ENCODE peak calls at places on chromosomes 11 and 22, in ten cellular contexts. J is AG09309, E is left ventricle myocardium inferior, O is GM13977, V is type B pancreatic cell, W is Peyer's patch, Z is mucosa of descending colon, C is WTC11, B is IMR-90, H is lower lobe of right lung. A is an unnamed sample.

GRCh38 chr11:69333906-69334305 is 40.0 kb downstream of the MYEOV start:
- DNase-seq in J (no peak), E (no peak), O (no peak), V (peak), W (no peak), Z (no peak), C (no peak), B (peak), H (no peak), A (no peak)

GRCh38 chr22:44505796-44506354 is 7.8 kb upstream of the RTL6 start:
- DNase-seq in J (no peak), E (no peak), O (no peak), V (no peak), W (no peak), Z (peak), C (no peak), B (no peak), H (no peak), A (no peak)

GRCh38 chr22:33766056-33766455 is 154.2 kb downstream of the LARGE1 start:
- DNase-seq in J (no peak), E (no peak), O (no peak), V (no peak), W (no peak), Z (no peak), C (no peak), B (no peak), H (no peak), A (no peak)

GRCh38 chr11:67351275-67352005 is 1.9 kb downstream of the POLD4 start:
- DNase-seq in J (no peak), E (peak), O (peak), V (no peak), W (peak), Z (peak), C (peak), B (peak), H (peak), A (no peak)

GRCh38 chr11:32210601-32211000 is 119.7 kb downstream of the RCN1 start:
- DNase-seq in J (peak), E (no peak), O (no peak), V (no peak), W (no peak), Z (no peak), C (no peak), B (peak), H (no peak), A (no peak)

GRCh38 chr11:58058276-58059010 is 27.7 kb downstream of the OR6Q1 start:
- DNase-seq in J (no peak), E (no peak), O (no peak), V (no peak), W (peak), Z (peak), C (no peak), B (no peak), H (peak), A (no peak)

GRCh38 chr11:118283756-118284350 is 19.8 kb upstream of the MPZL2 start:
- DNase-seq in J (no peak), E (no peak), O (no peak), V (no peak), W (no peak), Z (no peak), C (no peak), B (no peak), H (no peak), A (no peak)

GRCh38 chr11:47992959-47993820 is 12.8 kb downstream of the PTPRJ start:
- DNase-seq in J (no peak), E (no peak), O (no peak), V (no peak), W (no peak), Z (no peak), C (no peak), B (peak), H (no peak), A (peak)

GRCh38 chr22:35431483-35432205 is 31.7 kb downstream of the MCM5 start:
- DNase-seq in J (no peak), E (no peak), O (no peak), V (no peak), W (no peak), Z (no peak), C (no peak), B (no peak), H (no peak), A (no peak)

GRCh38 chr11:44879432-44879831 is 71.3 kb downstream of the TP53I11 start:
- DNase-seq in J (no peak), E (no peak), O (no peak), V (no peak), W (no peak), Z (no peak), C (no peak), B (no peak), H (no peak), A (no peak)

GRCh38 chr11:8758619-8759169 is 76.1 kb downstream of the RPL27A start:
- DNase-seq in J (no peak), E (no peak), O (no peak), V (no peak), W (no peak), Z (no peak), C (no peak), B (no peak), H (no peak), A (no peak)

GRCh38 chr11:74849525-74850391 is 99.1 kb downstream of the XRRA1 start:
- DNase-seq in J (no peak), E (no peak), O (no peak), V (no peak), W (no peak), Z (no peak), C (peak), B (peak), H (no peak), A (peak)

GRCh38 chr22:50665738-50666137 is 6.9 kb upstream of the SHANK3 start:
- DNase-seq in J (no peak), E (no peak), O (no peak), V (peak), W (peak), Z (no peak), C (no peak), B (no peak), H (no peak), A (no peak)

GRCh38 chr11:848380-848931 is 5.8 kb downstream of the TSPAN4 start:
- DNase-seq in J (no peak), E (no peak), O (peak), V (no peak), W (peak), Z (peak), C (peak), B (no peak), H (no peak), A (no peak)

GRCh38 chr11:69109101-69109500 is 46.6 kb upstream of the SMIM38 start:
- DNase-seq in J (no peak), E (no peak), O (no peak), V (no peak), W (no peak), Z (no peak), C (no peak), B (no peak), H (peak), A (no peak)

GRCh38 chr11:45501980-45502545 is 163.4 kb downstream of the CHST1 start:
- DNase-seq in J (no peak), E (no peak), O (no peak), V (no peak), W (no peak), Z (no peak), C (no peak), B (no peak), H (no peak), A (no peak)

GRCh38 chr22:36628561-36629060 is 74.9 kb downstream of the CACNG2 start:
- DNase-seq in J (no peak), E (no peak), O (no peak), V (no peak), W (no peak), Z (no peak), C (no peak), B (no peak), H (no peak), A (no peak)

GRCh38 chr11:75334976-75335375 is 16.5 kb downstream of the ARRB1 start:
- DNase-seq in J (no peak), E (no peak), O (no peak), V (no peak), W (no peak), Z (no peak), C (peak), B (no peak), H (no peak), A (no peak)

GRCh38 chr11:56783448-56784041 is 35.0 kb upstream of the OR9G4 start:
- DNase-seq in J (peak), E (no peak), O (peak), V (no peak), W (no peak), Z (peak), C (no peak), B (peak), H (no peak), A (peak)

GRCh38 chr11:75603791-75604736 is 42.0 kb downstream of the SERPINH1 start:
- DNase-seq in J (peak), E (no peak), O (no peak), V (no peak), W (no peak), Z (no peak), C (no peak), B (peak), H (no peak), A (peak)

GRCh38 chr11:103202048-103202651 is 92.9 kb downstream of the DYNC2H1 start:
- DNase-seq in J (no peak), E (no peak), O (peak), V (no peak), W (no peak), Z (no peak), C (no peak), B (peak), H (no peak), A (no peak)

GRCh38 chr11:130765369-130765768 is 150.9 kb downstream of the SNX19 start:
- DNase-seq in J (no peak), E (no peak), O (no peak), V (peak), W (no peak), Z (no peak), C (no peak), B (no peak), H (no peak), A (no peak)

GRCh38 chr11:130762342-130763037 is 153.8 kb downstream of the SNX19 start:
- DNase-seq in J (no peak), E (no peak), O (no peak), V (peak), W (no peak), Z (no peak), C (no peak), B (no peak), H (peak), A (no peak)

GRCh38 chr11:130763087-130763980 is 152.9 kb downstream of the SNX19 start:
- DNase-seq in J (no peak), E (no peak), O (no peak), V (peak), W (no peak), Z (no peak), C (no peak), B (peak), H (no peak), A (no peak)

GRCh38 chr11:130761560-130762220 is 154.6 kb downstream of the SNX19 start:
- DNase-seq in J (no peak), E (no peak), O (no peak), V (peak), W (no peak), Z (no peak), C (no peak), B (no peak), H (no peak), A (no peak)

DNA sequence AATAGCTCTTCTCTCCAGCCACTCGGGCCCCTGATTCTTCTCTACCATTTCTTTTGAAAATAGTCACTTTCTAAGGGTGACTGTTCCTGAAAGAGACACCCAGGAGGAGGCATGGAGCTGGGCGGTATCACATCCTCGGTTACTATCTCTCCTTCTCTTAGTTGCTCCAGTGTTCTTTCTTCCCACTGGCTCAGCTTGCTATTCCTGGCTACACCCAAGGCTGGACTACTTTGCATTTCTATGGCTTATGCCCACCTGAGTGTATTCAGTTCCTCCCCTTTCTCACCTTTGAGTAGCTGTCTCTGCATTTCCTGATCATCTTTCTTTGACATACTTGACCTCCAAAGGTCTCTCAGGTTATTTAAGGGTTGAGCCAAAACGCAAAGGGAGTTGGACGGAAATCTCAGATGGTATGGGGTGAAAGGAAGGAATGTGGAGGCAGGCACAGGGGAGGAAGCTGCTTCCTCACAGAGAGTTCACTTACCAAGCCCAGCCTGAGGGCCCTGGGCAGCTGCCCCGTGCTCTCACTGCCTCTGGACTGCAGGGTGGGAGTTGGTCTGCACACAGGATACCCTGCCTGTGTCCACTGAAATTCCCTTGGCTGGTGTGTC is 155.7 kb downstream of the SNX19 start:
- DNase-seq in J (no peak), E (no peak), O (no peak), V (peak), W (no peak), Z (no peak), C (no peak), B (no peak), H (no peak), A (no peak)
- TF ChIP-seq CTCF in J (no peak), E (no peak), O (no peak), V (no peak), W (no peak), Z (no peak), C (no peak), B (no peak), H (no peak), A (no peak)

GRCh38 chr22:22194931-22195264 is 49.7 kb upstream of the VPREB1 start:
- DNase-seq in J (no peak), E (no peak), O (no peak), V (no peak), W (no peak), Z (no peak), C (no peak), B (no peak), H (no peak), A (no peak)

GRCh38 chr22:22196018-22196533 is 48.5 kb upstream of the VPREB1 start:
- DNase-seq in J (no peak), E (no peak), O (peak), V (no peak), W (no peak), Z (no peak), C (no peak), B (no peak), H (no peak), A (no peak)

GRCh38 chr22:22193923-22194322 is 50.7 kb upstream of the VPREB1 start:
- DNase-seq in J (no peak), E (no peak), O (no peak), V (no peak), W (no peak), Z (no peak), C (no peak), B (no peak), H (no peak), A (no peak)

GRCh38 chr22:22196833-22197477 is 47.6 kb upstream of the VPREB1 start:
- DNase-seq in J (no peak), E (no peak), O (no peak), V (no peak), W (no peak), Z (no peak), C (no peak), B (no peak), H (no peak), A (no peak)

GRCh38 chr22:22195265-22196017 is 49.1 kb upstream of the VPREB1 start:
- DNase-seq in J (no peak), E (no peak), O (peak), V (no peak), W (peak), Z (peak), C (peak), B (peak), H (peak), A (peak)
- TF ChIP-seq CTCF in J (peak), E (peak), O (peak), V (peak), W (peak), Z (peak), C (peak), B (peak), H (peak), A (peak)

GRCh38 chr22:30180616-30181015 is 65.9 kb downstream of the LIF start:
- DNase-seq in J (no peak), E (no peak), O (no peak), V (no peak), W (no peak), Z (no peak), C (no peak), B (no peak), H (no peak), A (no peak)

GRCh38 chr22:30181459-30182353 is 64.9 kb downstream of the LIF start:
- DNase-seq in J (no peak), E (no peak), O (no peak), V (no peak), W (no peak), Z (no peak), C (no peak), B (no peak), H (no peak), A (no peak)

GRCh38 chr22:30176431-30176830 is 70.1 kb downstream of the LIF start:
- DNase-seq in J (no peak), E (no peak), O (no peak), V (no peak), W (no peak), Z (no peak), C (no peak), B (no peak), H (no peak), A (no peak)

GRCh38 chr22:30175743-30176288 is 70.7 kb downstream of the LIF start:
- DNase-seq in J (no peak), E (no peak), O (no peak), V (no peak), W (no peak), Z (no peak), C (no peak), B (no peak), H (no peak), A (no peak)

DNA sequence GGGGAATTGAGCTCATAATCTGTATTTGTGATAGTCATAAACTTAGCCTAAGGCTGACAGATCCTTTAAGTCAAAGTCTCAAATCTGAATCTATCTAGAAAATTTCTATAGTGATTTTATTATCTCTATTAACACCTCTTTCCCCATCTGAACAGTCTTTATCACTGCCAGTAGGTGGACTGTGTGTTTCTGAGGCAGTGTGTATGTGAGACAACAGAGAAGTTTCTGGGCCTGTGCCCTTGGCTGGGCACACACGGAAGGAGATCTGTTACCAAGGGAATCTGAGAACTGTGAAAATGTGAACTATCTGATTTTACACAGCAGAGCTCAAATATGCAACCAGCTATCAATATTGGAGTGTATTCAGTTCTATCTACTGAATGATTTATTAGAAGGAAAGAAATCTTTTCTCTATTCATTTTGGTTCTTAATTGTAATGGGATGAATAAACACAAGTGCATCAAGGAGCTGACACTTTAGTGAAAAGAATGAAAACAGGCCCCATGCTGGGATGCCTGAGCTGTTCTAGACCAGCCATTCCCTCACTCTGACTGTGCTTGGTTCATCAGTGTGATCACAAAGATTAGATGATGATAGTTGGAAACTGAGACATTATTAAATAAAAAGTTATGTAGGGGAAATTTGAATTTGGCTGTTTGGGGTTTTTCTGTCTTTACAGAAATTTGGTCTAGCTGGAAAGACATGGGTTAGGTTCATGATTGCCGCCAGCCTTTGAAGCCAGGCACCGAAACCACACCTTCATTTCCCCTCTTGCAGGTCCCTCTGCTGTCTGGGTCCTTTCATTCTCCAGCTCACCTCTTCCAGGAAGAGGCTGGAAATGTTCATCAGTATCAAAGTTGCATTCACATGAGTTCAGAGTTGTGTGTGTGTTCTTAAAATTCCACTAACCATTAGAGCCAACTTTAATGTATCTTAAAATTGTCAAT is 68.1 kb downstream of the LIF start:
- DNase-seq in J (no peak), E (no peak), O (no peak), V (no peak), W (no peak), Z (no peak), C (no peak), B (no peak), H (no peak), A (no peak)
- TF ChIP-seq CTCF in J (no peak), E (no peak), O (no peak), V (peak), W (no peak), Z (no peak), C (no peak), B (no peak), H (no peak), A (no peak)

DNA sequence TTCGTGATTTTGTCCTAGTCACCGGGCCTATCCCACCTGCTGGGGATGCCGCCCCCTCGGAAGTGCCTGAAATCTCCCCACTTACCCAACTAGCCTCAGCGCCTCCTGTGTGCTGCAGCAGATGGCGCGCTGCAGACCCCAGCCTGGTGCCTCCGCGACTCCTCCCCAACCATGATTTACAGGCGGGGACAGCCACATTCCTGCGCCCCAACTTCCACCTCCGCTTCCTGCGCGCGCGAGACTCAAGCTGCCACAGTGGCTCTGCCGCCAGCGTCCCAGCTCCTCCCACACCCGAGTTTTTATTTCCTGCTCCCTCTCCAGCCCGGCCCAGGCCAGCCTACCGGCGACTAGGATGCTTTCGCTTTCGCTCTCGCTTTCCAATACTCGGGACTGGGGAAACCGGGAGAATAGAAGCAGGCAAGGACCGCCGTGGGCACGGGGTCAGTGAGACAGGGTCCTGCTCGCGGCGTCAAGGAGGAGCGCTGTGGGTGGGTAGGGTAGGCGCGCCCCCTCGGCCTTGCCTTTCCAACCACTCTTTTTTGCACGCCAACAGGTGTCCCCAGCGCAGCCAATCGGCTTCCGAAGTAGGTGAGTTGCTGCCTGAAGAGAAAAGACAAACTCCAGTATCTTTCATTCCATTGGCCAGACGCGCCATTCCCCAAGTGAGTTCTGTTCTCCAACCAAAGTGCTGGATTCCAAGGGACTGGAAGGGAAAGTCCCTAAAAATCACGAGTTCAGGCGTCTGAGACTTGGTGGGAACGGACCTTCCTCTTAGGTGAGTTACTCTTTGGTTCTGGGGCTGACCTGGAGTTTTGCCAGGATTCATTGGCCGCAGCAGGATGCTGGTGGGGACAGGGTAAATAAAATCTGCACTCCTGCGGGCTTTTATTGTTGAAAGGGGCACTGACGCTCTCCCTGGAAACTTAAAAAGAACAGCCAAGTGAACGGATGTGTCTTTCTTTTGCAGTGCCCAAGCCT is at the start of gene FAM111A:
- DNase-seq in J (peak), E (peak), O (peak), V (peak), W (peak), Z (peak), C (peak), B (peak), H (peak), A (peak)
- TF ChIP-seq CTCF in J (peak), E (peak), O (peak), V (peak), W (peak), Z (no peak), C (no peak), B (peak), H (peak), A (no peak)

A was measured in HFF-Myc.